ENCODE peak calls at places on chromosomes 13 and 19, in four cellular contexts. Z is mesothelial cell of epicardium; C is stimulated activated CD4-positive, alpha-beta T cell treated with anti-CD3 and anti-CD28 coated beads, Interleukin-1b, Interleukin-23, amount 100 ng/mL, for 1 hour; H is stimulated activated effector memory CD8-positive, alpha-beta T cell treated with anti-CD3 and anti-CD28 coated beads, Interleukin-12 subunit alpha, Interleukin-12 subunit beta, amount 100 ng/mL, for 72 hours. U is an unnamed sample.
A peak's percentile ranks its signal among the peaks of the same experiment; 100 is the strongest.

GRCh38 chr19:19386373-19386869 is 19.1 kb upstream of the GATAD2A start:
- DNase-seq in Z (no peak), C (no peak), H (no peak), U (peak; percentile 15)

GRCh38 chr13:114049026-114049425 is 75.2 kb upstream of the C13orf46 start:
- DNase-seq in Z (no peak), C (peak; percentile 47), H (peak; percentile 62), U (no peak)

GRCh38 chr19:30562981-30563380 is 190.8 kb downstream of the ZNF536 start:
- DNase-seq in Z (no peak), C (no peak), H (no peak), U (no peak)

GRCh38 chr13:34942732-34943674 is 933 bp downstream of the NBEA start:
- DNase-seq in Z (peak; percentile 21), C (no peak), H (no peak), U (no peak)

GRCh38 chr13:77915676-77916075 is 3.0 kb downstream of the EDNRB start:
- DNase-seq in Z (no peak), C (no peak), H (no peak), U (no peak)

GRCh38 chr13:32472194-32472621 is 44.3 kb upstream of the N4BP2L1 start:
- DNase-seq in Z (no peak), C (no peak), H (no peak), U (no peak)

GRCh38 chr19:41912899-41913475 is 15.3 kb downstream of the ERFL start:
- DNase-seq in Z (no peak), C (no peak), H (no peak), U (no peak)

GRCh38 chr19:31328238-31328637 is 21.0 kb downstream of the TSHZ3 start:
- DNase-seq in Z (no peak), C (no peak), H (no peak), U (no peak)

GRCh38 chr13:36979361-36980040 is 19.6 kb downstream of the ALG5 start:
- DNase-seq in Z (no peak), C (no peak), H (no peak), U (no peak)

GRCh38 chr13:35260316-35260715 is 216.2 kb downstream of the MAB21L1 start:
- DNase-seq in Z (no peak), C (no peak), H (no peak), U (no peak)

GRCh38 chr13:45626731-45627374 is 11.3 kb upstream of the ERICH6B start:
- DNase-seq in Z (no peak), C (no peak), H (no peak), U (no peak)

GRCh38 chr13:111893607-111894443 is 173.1 kb upstream of the SOX1 start:
- DNase-seq in Z (no peak), C (no peak), H (no peak), U (no peak)

U was measured in NK-92 treated with Interleukin-12 subunit alpha and Interleukin-12 subunit beta, amount 100 ng/mL, for 24 hours.